ENCODE peak calls at places on chromosomes 12 and 14, in eight cellular contexts. F, T, D, B, W, X, E and J are unnamed samples.

GRCh38 chr12:52087961-52088820 is 8.7 kb downstream of the SMIM41 start:
- DNase-seq in F (no peak), T (no peak), D (no peak), B (no peak), W (no peak), X (no peak), E (no peak), J (no peak)

GRCh38 chr14:73269729-73270651 is 32.7 kb downstream of the PAPLN start:
- DNase-seq in F (peak), T (no peak), D (no peak), B (no peak), W (peak), X (no peak), E (no peak), J (no peak)

GRCh38 chr12:89098390-89099102 is 253.8 kb downstream of the DUSP6 start:
- DNase-seq in F (peak), T (peak), D (no peak), B (no peak), W (no peak), X (no peak), E (no peak), J (no peak)

GRCh38 chr14:93954900-93955891 is 21.2 kb downstream of the ASB2 start:
- DNase-seq in F (no peak), T (no peak), D (peak), B (no peak), W (peak), X (no peak), E (no peak), J (no peak)

GRCh38 chr12:53532026-53532425 is 24.7 kb upstream of the NPFF start:
- DNase-seq in F (no peak), T (no peak), D (no peak), B (no peak), W (no peak), X (no peak), E (no peak), J (no peak)

GRCh38 chr12:46370792-46371717 is 1.5 kb downstream of the SLC38A2 start:
- DNase-seq in F (peak), T (peak), D (peak), B (no peak), W (peak), X (no peak), E (peak), J (peak)

GRCh38 chr12:100962086-100962712 is 167.6 kb downstream of the ANO4 start:
- DNase-seq in F (no peak), T (no peak), D (no peak), B (no peak), W (no peak), X (no peak), E (no peak), J (no peak)

GRCh38 chr12:68451261-68452091 is 119.3 kb upstream of the MDM1 start:
- DNase-seq in F (peak), T (peak), D (peak), B (peak), W (no peak), X (no peak), E (no peak), J (peak)

GRCh38 chr14:79037114-79037513 is 866.9 kb downstream of the NRXN3 start:
- DNase-seq in F (no peak), T (no peak), D (no peak), B (no peak), W (no peak), X (no peak), E (no peak), J (no peak)

GRCh38 chr12:13194462-13195110 is 1.9 kb upstream of the EMP1 start:
- DNase-seq in F (no peak), T (peak), D (no peak), B (no peak), W (no peak), X (no peak), E (no peak), J (no peak)

GRCh38 chr14:51603495-51603894 is 48.2 kb upstream of the FRMD6 start:
- DNase-seq in F (no peak), T (peak), D (no peak), B (no peak), W (no peak), X (no peak), E (no peak), J (no peak)

GRCh38 chr12:122184522-122184921 is 1.6 kb downstream of the LRRC43 start:
- DNase-seq in F (no peak), T (no peak), D (no peak), B (no peak), W (no peak), X (no peak), E (no peak), J (no peak)

GRCh38 chr12:42484996-42485395 is 104.5 kb downstream of the PRICKLE1 start:
- DNase-seq in F (no peak), T (no peak), D (no peak), B (no peak), W (no peak), X (no peak), E (no peak), J (no peak)

GRCh38 chr12:108400481-108400880 is 61.4 kb upstream of the CMKLR1 start:
- DNase-seq in F (no peak), T (no peak), D (no peak), B (no peak), W (no peak), X (no peak), E (no peak), J (no peak)

GRCh38 chr12:104609083-104609844 is 152.5 kb downstream of the CHST11 start:
- DNase-seq in F (no peak), T (no peak), D (no peak), B (no peak), W (no peak), X (no peak), E (no peak), J (no peak)

GRCh38 chr12:4567073-4567881 is 5.3 kb downstream of the DYRK4 start:
- DNase-seq in F (no peak), T (no peak), D (no peak), B (no peak), W (no peak), X (no peak), E (no peak), J (no peak)

GRCh38 chr12:47867496-47867941 is 37.3 kb downstream of the VDR start:
- DNase-seq in F (no peak), T (peak), D (peak), B (peak), W (no peak), X (peak), E (no peak), J (peak)

GRCh38 chr14:93033983-93034670 is 81.6 kb downstream of the ITPK1 start:
- DNase-seq in F (peak), T (no peak), D (peak), B (no peak), W (no peak), X (no peak), E (no peak), J (no peak)

GRCh38 chr14:31785574-31785973 is 224.4 kb downstream of the NUBPL start:
- DNase-seq in F (no peak), T (no peak), D (no peak), B (no peak), W (no peak), X (no peak), E (no peak), J (no peak)

GRCh38 chr14:94640721-94641631 is 28.8 kb downstream of the SERPINA3 start:
- DNase-seq in F (no peak), T (no peak), D (no peak), B (no peak), W (no peak), X (no peak), E (no peak), J (peak)

GRCh38 chr12:117143008-117143532 is 43.9 kb upstream of the TESC start:
- DNase-seq in F (no peak), T (no peak), D (no peak), B (no peak), W (no peak), X (no peak), E (no peak), J (no peak)

GRCh38 chr12:109967383-109968031 is 28.7 kb downstream of the GIT2 start:
- DNase-seq in F (no peak), T (no peak), D (no peak), B (no peak), W (no peak), X (no peak), E (no peak), J (no peak)

GRCh38 chr14:39434401-39434800 is 2.2 kb upstream of the FBXO33 start:
- DNase-seq in F (no peak), T (no peak), D (no peak), B (no peak), W (no peak), X (no peak), E (no peak), J (peak)

GRCh38 chr12:32877670-32878459 is 18.7 kb downstream of the PKP2 start:
- DNase-seq in F (no peak), T (peak), D (no peak), B (no peak), W (no peak), X (no peak), E (no peak), J (no peak)

GRCh38 chr12:26798013-26798412 is 35.0 kb downstream of the ITPR2 start:
- DNase-seq in F (no peak), T (no peak), D (no peak), B (no peak), W (no peak), X (no peak), E (no peak), J (no peak)

GRCh38 chr14:104554608-104555401 is 24.8 kb upstream of the C14orf180 start:
- DNase-seq in F (no peak), T (peak), D (no peak), B (no peak), W (peak), X (no peak), E (no peak), J (no peak)

GRCh38 chr12:16359512-16360491 is 12.4 kb downstream of the MGST1 start:
- DNase-seq in F (peak), T (peak), D (peak), B (no peak), W (peak), X (no peak), E (peak), J (peak)

GRCh38 chr14:75249251-75249957 is 29.2 kb upstream of the FOS start:
- DNase-seq in F (peak), T (no peak), D (peak), B (no peak), W (peak), X (no peak), E (no peak), J (no peak)

GRCh38 chr14:101069666-101070362 is 166.3 kb upstream of the RTL1 start:
- DNase-seq in F (no peak), T (no peak), D (no peak), B (no peak), W (peak), X (no peak), E (no peak), J (no peak)

GRCh38 chr14:50736932-50737419 is 68.9 kb upstream of the SAV1 start:
- DNase-seq in F (no peak), T (no peak), D (peak), B (no peak), W (no peak), X (no peak), E (no peak), J (no peak)

GRCh38 chr12:88591343-88591742 is 11.1 kb upstream of the KITLG start:
- DNase-seq in F (no peak), T (no peak), D (no peak), B (no peak), W (no peak), X (no peak), E (no peak), J (no peak)